ENCODE peak calls at places on chromosome 18, in ten cellular contexts. T is kidney epithelial cell, H is heart left ventricle, W is tibial nerve, U is left ventricle myocardium inferior, K is hepatocyte, S is sigmoid colon, Y is GM23248, C is colonic mucosa, R is GM12865. A is an unnamed sample.

GRCh38 chr18:36850527-36851201 is 21.7 kb downstream of the KIAA1328 start:
- DNase-seq in H (no peak), Y (peak), T (peak), C (no peak), W (no peak), U (no peak), S (no peak), K (peak), R (no peak), A (no peak)

GRCh38 chr18:59952283-59953007 is 52.6 kb downstream of the PMAIP1 start:
- DNase-seq in T (no peak), S (no peak), W (no peak), U (no peak), Y (no peak), K (no peak), H (no peak), C (no peak), R (no peak), A (no peak)

GRCh38 chr18:28657836-28658410 is 481.0 kb upstream of the CDH2 start:
- DNase-seq in C (no peak), Y (peak), K (no peak), T (peak), R (no peak), W (no peak), H (no peak), S (no peak), U (no peak), A (no peak)

GRCh38 chr18:24826605-24827004 is 366.2 kb downstream of the HRH4 start:
- DNase-seq in R (peak), U (no peak), T (no peak), H (no peak), S (no peak), Y (no peak), K (no peak), W (no peak), C (no peak), A (no peak)

GRCh38 chr18:68316636-68317035 is 398.3 kb downstream of the TMX3 start:
- DNase-seq in S (no peak), U (no peak), R (no peak), W (no peak), C (no peak), Y (peak), T (no peak), K (no peak), H (no peak), A (no peak)

GRCh38 chr18:46413684-46414083 is 243.3 kb downstream of the LOXHD1 start:
- DNase-seq in U (no peak), C (no peak), T (no peak), W (no peak), R (no peak), S (no peak), H (no peak), K (no peak), Y (no peak), A (no peak)

GRCh38 chr18:56148373-56148772 is 490.0 kb downstream of the TXNL1 start:
- DNase-seq in K (no peak), U (no peak), Y (peak), W (no peak), S (no peak), R (no peak), H (no peak), T (peak), C (no peak), A (no peak)

GRCh38 chr18:79791141-79791972 is 6.4 kb upstream of the KCNG2 start:
- DNase-seq in Y (peak), K (peak), W (no peak), C (no peak), U (peak), S (peak), H (peak), T (peak), R (no peak), A (no peak)

GRCh38 chr18:7567487-7568425 is 640 bp downstream of the PTPRM start:
- DNase-seq in Y (peak), T (no peak), R (no peak), C (peak), W (peak), H (peak), S (peak), K (peak), U (peak), A (peak)

GRCh38 chr18:80161781-80162417 is 52.8 kb downstream of the ADNP2 start:
- DNase-seq in U (no peak), S (no peak), R (no peak), K (no peak), H (no peak), W (no peak), C (no peak), Y (no peak), T (no peak), A (no peak)

GRCh38 chr18:78912862-78913261 is 66.8 kb upstream of the SALL3 start:
- DNase-seq in T (no peak), Y (no peak), U (no peak), R (no peak), K (no peak), H (no peak), C (no peak), S (no peak), W (no peak), A (no peak)

GRCh38 chr18:46302866-46303485 is 198.8 kb downstream of the HAUS1 start:
- DNase-seq in U (no peak), K (no peak), R (no peak), C (no peak), Y (no peak), H (no peak), W (no peak), S (no peak), T (no peak), A (no peak)

GRCh38 chr18:51739044-51739666 is 541.7 kb upstream of the MEX3C start:
- DNase-seq in Y (no peak), K (no peak), R (no peak), H (no peak), C (no peak), T (no peak), S (no peak), W (no peak), U (no peak), A (no peak)

GRCh38 chr18:68394705-68395104 is 320.2 kb downstream of the TMX3 start:
- DNase-seq in U (no peak), C (no peak), R (no peak), K (no peak), T (no peak), Y (peak), S (no peak), W (no peak), H (no peak), A (no peak)

GRCh38 chr18:44909191-44909719 is 228.6 kb downstream of the SETBP1 start:
- DNase-seq in H (no peak), S (no peak), R (peak), W (no peak), U (no peak), T (no peak), Y (no peak), C (no peak), K (peak), A (no peak)

GRCh38 chr18:3321133-3321812 is 59.3 kb downstream of the MYL12B start:
- DNase-seq in Y (peak), W (no peak), R (no peak), S (no peak), K (peak), T (peak), C (no peak), H (no peak), U (no peak), A (no peak)

GRCh38 chr18:57813245-57813644 is 10.1 kb upstream of the ATP8B1 start:
- DNase-seq in Y (peak), S (no peak), T (peak), C (no peak), R (no peak), H (no peak), U (no peak), W (no peak), K (no peak), A (no peak)

GRCh38 chr18:42954887-42955286 is 160.6 kb downstream of the RIT2 start:
- DNase-seq in U (no peak), Y (no peak), W (no peak), H (no peak), S (no peak), K (no peak), T (no peak), R (no peak), C (no peak), A (no peak)

GRCh38 chr18:74517236-74517630 is 17.1 kb upstream of the CNDP1 start:
- DNase-seq in Y (no peak), S (peak), T (no peak), U (no peak), W (no peak), C (no peak), K (peak), H (no peak), R (no peak), A (no peak)

GRCh38 chr18:75297731-75298130 is 87.1 kb downstream of the TSHZ1 start:
- DNase-seq in K (no peak), U (no peak), R (no peak), W (no peak), S (no peak), T (no peak), C (no peak), H (no peak), Y (peak), A (no peak)

GRCh38 chr18:33052886-33053285 is 280.1 kb upstream of the KLHL14 start:
- DNase-seq in T (no peak), R (no peak), H (no peak), Y (no peak), K (no peak), W (no peak), U (no peak), S (no peak), C (no peak), A (no peak)

GRCh38 chr18:54958711-54959625 is at the start of gene CCDC68:
- DNase-seq in H (peak), U (peak), Y (peak), R (no peak), W (no peak), C (peak), T (no peak), K (peak), S (no peak), A (peak)

GRCh38 chr18:8976606-8977005 is 125.9 kb upstream of the NDUFV2 start:
- DNase-seq in R (no peak), H (no peak), T (no peak), K (no peak), S (no peak), U (no peak), C (no peak), Y (no peak), W (no peak), A (no peak)

GRCh38 chr18:48547456-48548403 is 8.9 kb downstream of the CTIF start:
- DNase-seq in R (no peak), Y (peak), H (peak), C (no peak), T (peak), W (no peak), U (peak), K (peak), S (no peak), A (no peak)

GRCh38 chr18:59267511-59268126 is 5.6 kb downstream of the RAX start:
- DNase-seq in U (no peak), R (no peak), K (no peak), Y (peak), H (no peak), T (no peak), W (no peak), C (no peak), S (no peak), A (no peak)

GRCh38 chr18:28115149-28115550 is 61.8 kb downstream of the CDH2 start:
- DNase-seq in H (no peak), Y (peak), U (no peak), T (peak), C (no peak), K (peak), W (no peak), R (no peak), S (no peak), A (no peak)

GRCh38 chr18:12401881-12402280 is 5.8 kb upstream of the PRELID3A start:
- DNase-seq in U (no peak), K (no peak), C (peak), H (no peak), S (peak), T (no peak), W (no peak), Y (no peak), R (no peak), A (no peak)

GRCh38 chr18:3044931-3045698 is 32.2 kb upstream of the LPIN2 start:
- DNase-seq in U (peak), Y (no peak), S (no peak), T (no peak), H (peak), W (no peak), R (no peak), C (peak), K (peak), A (peak)

GRCh38 chr18:79395761-79396404 is at the start of gene NFATC1:
- DNase-seq in R (peak), S (peak), Y (peak), T (no peak), U (peak), C (peak), H (peak), K (peak), W (peak), A (peak)

GRCh38 chr18:48808476-48808875 is 142.3 kb downstream of the SMAD7 start:
- DNase-seq in W (no peak), U (no peak), K (no peak), S (no peak), R (no peak), H (no peak), T (no peak), Y (peak), C (no peak), A (no peak)

GRCh38 chr18:35588995-35589394 is 7.5 kb downstream of the GALNT1 start:
- DNase-seq in Y (no peak), C (no peak), H (no peak), U (no peak), W (no peak), K (no peak), S (no peak), R (peak), T (no peak), A (no peak)

GRCh38 chr18:74288730-74289129 is 3.0 kb downstream of the CYB5A start:
- DNase-seq in K (no peak), C (no peak), W (no peak), Y (peak), R (no peak), U (no peak), T (no peak), S (peak), H (no peak), A (no peak)

GRCh38 chr18:7514796-7515440 is 52.2 kb upstream of the PTPRM start:
- DNase-seq in U (no peak), Y (no peak), R (no peak), H (no peak), T (no peak), W (no peak), C (no peak), K (peak), S (no peak), A (no peak)

GRCh38 chr18:58183226-58183625 is 139.2 kb downstream of the NEDD4L start:
- DNase-seq in K (no peak), U (no peak), H (no peak), Y (no peak), C (no peak), T (no peak), S (no peak), R (no peak), W (no peak), A (no peak)

GRCh38 chr18:34707670-34708069 is 2.4 kb upstream of the DTNA start:
- DNase-seq in K (peak), H (peak), C (no peak), R (no peak), W (no peak), Y (peak), S (peak), T (peak), U (no peak), A (no peak)

GRCh38 chr18:2559249-2559648 is 12.1 kb downstream of the METTL4 start:
- DNase-seq in K (no peak), U (no peak), C (no peak), Y (no peak), T (no peak), S (no peak), H (no peak), W (no peak), R (no peak), A (no peak)

GRCh38 chr18:28729321-28729720 is 552.4 kb upstream of the CDH2 start:
- DNase-seq in R (no peak), K (no peak), W (no peak), T (no peak), U (no peak), Y (peak), S (no peak), C (no peak), H (no peak), A (no peak)

DNA sequence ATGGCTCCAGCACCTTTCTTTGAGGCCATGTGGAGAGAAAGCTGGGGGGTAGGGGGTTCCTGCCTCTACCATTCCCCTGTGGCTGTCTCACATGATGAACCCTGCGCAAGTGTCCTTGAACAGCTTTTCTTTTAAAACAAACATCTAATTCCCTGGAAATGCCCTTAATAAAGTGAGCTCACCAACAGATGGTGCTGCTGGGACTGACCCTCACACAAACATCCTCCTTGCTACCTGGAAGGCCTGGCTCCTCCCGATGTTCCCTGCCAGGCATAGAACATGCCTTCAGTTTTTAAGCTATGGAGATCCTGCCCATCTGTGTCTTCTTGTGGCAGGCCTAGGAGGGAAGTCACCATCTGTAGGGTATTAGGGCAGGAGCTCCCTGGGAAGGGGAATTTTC is 60.7 kb upstream of the GATA6 start:
- DNase-seq in W (no peak), R (no peak), U (no peak), H (no peak), S (no peak), K (peak), C (no peak), T (no peak), Y (no peak), A (no peak)
- H3K4me3 ChIP-seq in W (no peak), R (no peak), U (no peak), H (no peak), S (no peak), K (no peak), C (no peak), T (no peak), Y (no peak), A (no peak)

GRCh38 chr18:77068890-77069312 is 63.7 kb downstream of the MBP start:
- DNase-seq in C (no peak), R (peak), T (no peak), H (peak), K (no peak), U (no peak), W (no peak), Y (no peak), S (no peak), A (no peak)

GRCh38 chr18:77069931-77070330 is 62.7 kb downstream of the MBP start:
- DNase-seq in U (no peak), K (no peak), R (peak), Y (no peak), S (no peak), C (no peak), H (no peak), W (no peak), T (no peak), A (no peak)

GRCh38 chr18:77067315-77068061 is 65.1 kb downstream of the MBP start:
- DNase-seq in K (peak), Y (peak), C (peak), T (no peak), R (peak), U (peak), S (peak), H (peak), W (no peak), A (peak)

GRCh38 chr18:77069482-77069881 is 63.1 kb downstream of the MBP start:
- DNase-seq in K (no peak), H (no peak), U (no peak), C (no peak), T (no peak), Y (no peak), R (peak), S (no peak), W (no peak), A (no peak)

DNA sequence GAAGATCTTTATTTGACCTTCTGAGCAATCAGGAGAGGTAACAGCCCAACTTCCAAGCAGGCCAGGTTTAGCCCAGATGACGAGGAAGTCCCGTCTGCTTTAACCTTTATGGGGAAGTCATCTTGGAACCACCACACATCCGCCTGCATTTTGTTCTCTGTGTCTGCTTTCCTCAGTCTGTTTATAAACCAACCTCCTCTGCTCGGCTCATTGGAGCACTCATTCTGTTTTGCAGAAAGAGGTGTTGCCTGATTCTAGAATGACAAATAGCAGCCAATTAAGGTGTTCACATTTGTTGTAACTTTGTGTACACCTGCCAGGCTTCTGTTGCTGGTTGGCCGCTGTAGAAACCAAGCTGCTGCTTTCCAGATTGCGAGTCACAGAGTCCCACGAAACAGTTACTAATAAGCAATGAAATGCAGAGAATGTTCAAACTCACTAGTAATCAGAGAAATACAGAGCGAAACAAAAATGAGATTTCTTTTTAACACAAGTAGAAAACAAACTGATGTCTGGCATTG is 64.2 kb downstream of the MBP start:
- DNase-seq in C (no peak), S (no peak), U (no peak), R (peak), T (no peak), H (no peak), Y (peak), W (no peak), K (no peak), A (no peak)
- H3K4me3 ChIP-seq in C (no peak), S (no peak), U (no peak), R (peak), T (no peak), H (no peak), Y (peak), W (no peak), K (no peak), A (no peak)

DNA sequence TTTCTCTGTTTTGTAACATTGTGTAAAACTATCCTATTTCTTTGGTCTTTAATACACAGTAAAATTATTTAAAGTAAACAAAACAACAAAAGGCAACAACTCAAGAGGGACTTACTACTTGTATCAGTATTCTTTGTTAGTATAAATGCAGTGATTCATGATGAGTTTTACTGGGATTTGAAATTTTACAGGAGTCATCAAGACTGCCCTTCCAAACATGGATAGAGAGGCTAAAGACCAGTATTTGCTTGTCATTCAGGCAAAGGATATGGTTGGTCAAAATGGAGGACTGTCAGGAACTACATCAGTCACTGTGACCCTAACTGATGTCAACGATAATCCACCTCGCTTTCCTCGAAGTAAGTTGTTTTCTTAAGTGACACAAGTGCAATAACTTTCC is 71.1 kb downstream of the CDH7 start:
- DNase-seq in R (no peak), C (no peak), H (no peak), Y (no peak), U (no peak), W (no peak), K (no peak), T (no peak), S (no peak), A (no peak)
- H3K4me3 ChIP-seq in R (no peak), C (no peak), H (no peak), Y (no peak), U (no peak), W (no peak), K (no peak), T (no peak), S (no peak), A (no peak)

DNA sequence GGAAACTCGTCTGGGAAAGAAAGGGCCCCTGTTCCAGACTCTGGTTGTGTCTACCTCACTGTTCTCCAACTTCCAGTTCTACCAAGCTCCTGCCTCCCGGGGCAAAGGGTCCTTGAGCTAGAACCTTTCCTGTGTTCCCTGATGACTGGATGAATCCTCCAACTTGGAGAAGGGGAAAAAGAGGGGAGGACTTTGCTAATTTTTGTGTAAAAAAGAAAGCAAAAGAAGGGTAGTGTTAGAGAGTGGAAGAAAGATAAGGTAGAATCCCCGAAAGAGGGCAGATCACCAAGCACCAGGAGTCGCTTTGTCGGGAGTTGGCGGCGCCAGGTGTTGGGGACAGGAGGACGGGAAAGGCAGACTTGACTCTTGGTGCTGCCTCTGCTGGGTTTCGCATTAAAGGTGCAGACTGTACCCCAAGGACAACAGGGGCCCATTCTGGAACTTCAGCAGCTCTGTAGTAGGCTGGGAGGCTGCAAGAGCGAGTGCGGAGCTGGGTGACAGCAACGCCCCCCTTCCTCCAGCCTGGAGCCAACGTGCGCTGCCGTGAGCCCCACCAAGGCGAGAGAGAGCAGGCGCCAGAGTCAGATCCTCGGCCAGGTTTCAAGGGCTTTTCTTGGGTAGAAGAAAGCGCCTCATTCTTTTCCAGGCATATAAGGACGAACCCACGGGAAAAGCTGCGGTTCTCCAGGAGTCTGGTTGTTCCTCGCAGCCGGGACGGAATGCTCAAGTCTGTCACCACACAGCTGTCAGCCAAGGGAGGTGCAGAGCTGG is 1.7 kb downstream of the DOK6 start:
- DNase-seq in H (no peak), Y (peak), T (no peak), K (peak), C (no peak), R (no peak), U (no peak), W (no peak), S (peak), A (peak)
- H3K4me3 ChIP-seq in H (peak), Y (peak), T (no peak), K (peak), C (peak), R (no peak), U (peak), W (peak), S (peak), A (peak)